ENCODE peak calls at places on chromosomes 6 and 20, in six cellular contexts. C, T, G, R, V and M are unnamed samples.

GRCh38 chr6:48998574-48998973 is 464.5 kb downstream of the MMUT start:
- DNase-seq in R (no peak), V (no peak), T (no peak), G (no peak), C (no peak), M (no peak)

GRCh38 chr6:14765106-14765505 is 480.8 kb upstream of the JARID2 start:
- DNase-seq in G (peak; percentile 33), R (no peak), T (no peak), V (no peak), C (no peak), M (no peak)

GRCh38 chr6:138897031-138897430 is 91.0 kb downstream of the REPS1 start:
- DNase-seq in R (no peak), G (no peak), C (no peak), T (no peak), V (no peak), M (no peak)

GRCh38 chr6:27157461-27158315 is 89.8 kb upstream of the PRSS16 start:
- DNase-seq in C (peak; percentile 63), G (peak; percentile 89), V (peak; percentile 47), R (peak; percentile 88), T (peak; percentile 58), M (no peak)

GRCh38 chr20:58982406-58983114 is 1.5 kb downstream of the NELFCD start:
- DNase-seq in V (no peak), G (no peak), R (peak; percentile 42), C (no peak), T (no peak), M (no peak)

GRCh38 chr6:168192195-168192900 is 113.3 kb upstream of the FRMD1 start:
- DNase-seq in T (no peak), G (no peak), V (no peak), R (no peak), C (peak; percentile 55), M (no peak)

GRCh38 chr20:41609476-41609875 is 8.7 kb downstream of the CHD6 start:
- DNase-seq in V (no peak), G (no peak), T (no peak), R (peak; percentile 24), C (no peak), M (no peak)

GRCh38 chr6:6870914-6871313 is 236.8 kb upstream of the RREB1 start:
- DNase-seq in V (no peak), T (no peak), G (no peak), R (no peak), C (no peak), M (no peak)

GRCh38 chr20:15867899-15868298 is 705.3 kb downstream of the KIF16B start:
- DNase-seq in T (no peak), G (no peak), C (no peak), V (no peak), R (no peak), M (no peak)

GRCh38 chr20:34532751-34533150 is 16.5 kb downstream of the DYNLRB1 start:
- DNase-seq in V (no peak), T (no peak), R (no peak), G (no peak), C (no peak), M (no peak)

GRCh38 chr6:97449437-97449966 is 166.5 kb upstream of the MMS22L start:
- DNase-seq in R (no peak), C (no peak), G (no peak), V (no peak), T (no peak), M (no peak)

GRCh38 chr6:166364480-166364879 is 18.3 kb downstream of the MPC1 start:
- DNase-seq in C (no peak), R (no peak), G (no peak), V (no peak), T (no peak), M (no peak)

GRCh38 chr20:6828794-6829423 is 61.4 kb downstream of the BMP2 start:
- DNase-seq in G (peak; percentile 58), R (peak; percentile 54), V (no peak), T (peak; percentile 34), C (peak; percentile 13), M (no peak)

GRCh38 chr6:107695061-107695715 is 128.9 kb downstream of the SCML4 start:
- DNase-seq in R (no peak), V (no peak), C (no peak), G (no peak), T (no peak), M (no peak)

GRCh38 chr6:95354551-95354950 is 222.8 kb upstream of the MANEA start:
- DNase-seq in T (no peak), G (no peak), C (no peak), R (no peak), V (no peak), M (no peak)

GRCh38 chr6:30763618-30764489 is 19.5 kb upstream of the IER3 start:
- DNase-seq in G (peak; percentile 93), T (no peak), C (no peak), V (no peak), R (peak; percentile 65), M (no peak)

GRCh38 chr6:37940074-37940847 is 120.7 kb downstream of the ZFAND3 start:
- DNase-seq in G (peak; percentile 68), R (no peak), C (no peak), V (no peak), T (no peak), M (no peak)

GRCh38 chr6:136784910-136785746 is 7.1 kb downstream of the MAP3K5 start:
- DNase-seq in G (peak; percentile 26), R (peak; percentile 82), V (no peak), T (no peak), C (no peak), M (no peak)

GRCh38 chr6:7112741-7113313 is 5.1 kb downstream of the RREB1 start:
- DNase-seq in C (no peak), T (no peak), V (no peak), R (peak; percentile 64), G (no peak), M (no peak)

GRCh38 chr6:79570802-79571367 is 33.7 kb upstream of the LCA5 start:
- DNase-seq in V (no peak), C (peak; percentile 51), T (no peak), R (peak; percentile 62), G (peak; percentile 14), M (no peak)